ENCODE peak calls at places on chromosomes 11 and 22, in eight cellular contexts. E is left ventricle myocardium inferior, Y is ovary, P is astrocyte, V is AG04450, J is HepG2, R is cardiac muscle cell, I is endodermal cell. B is an unnamed sample. For H3K27me3, the result is how much of the 10 kb centered on the place peaks cover.

GRCh38 chr11:11498195-11498594 is 123.6 kb downstream of the GALNT18 start:
- DNase-seq in P (no peak), R (no peak), Y (no peak), V (no peak), E (no peak), I (no peak), J (no peak), B (no peak)

GRCh38 chr11:62383822-62384221 is 35.0 kb upstream of the SCGB1A1 start:
- DNase-seq in Y (no peak), I (no peak), R (no peak), P (no peak), E (no peak), J (no peak), V (no peak), B (no peak)

GRCh38 chr11:96827164-96827563 is 437.4 kb downstream of the JRKL start:
- DNase-seq in Y (no peak), R (peak), E (no peak), P (peak), J (no peak), V (no peak), I (peak), B (no peak)

GRCh38 chr11:128324531-128325141 is 262.7 kb downstream of the ETS1 start:
- DNase-seq in V (no peak), J (no peak), E (no peak), I (no peak), P (no peak), R (no peak), Y (no peak), B (peak)

GRCh38 chr11:78893996-78894395 is 319.3 kb upstream of the NARS2 start:
- DNase-seq in J (no peak), E (no peak), V (no peak), R (no peak), Y (no peak), P (no peak), I (no peak), B (no peak)

GRCh38 chr11:77165066-77165465 is 37.0 kb downstream of the MYO7A start:
- DNase-seq in E (no peak), Y (no peak), V (no peak), I (no peak), J (no peak), P (no peak), R (no peak), B (no peak)

GRCh38 chr22:36940676-36941075 is 27.2 kb downstream of the CSF2RB start:
- DNase-seq in J (no peak), R (no peak), E (no peak), V (no peak), I (peak), Y (no peak), P (no peak), B (no peak)

GRCh38 chr11:102575016-102575415 is 44.5 kb upstream of the MMP7 start:
- DNase-seq in Y (no peak), V (no peak), R (no peak), E (no peak), P (no peak), I (no peak), J (no peak), B (no peak)

GRCh38 chr11:12556155-12556554 is 118.1 kb upstream of the TEAD1 start:
- DNase-seq in Y (no peak), V (no peak), P (peak), J (no peak), I (no peak), R (peak), E (peak), B (no peak)

GRCh38 chr11:78907636-78908035 is 333.0 kb upstream of the NARS2 start:
- DNase-seq in V (no peak), J (no peak), P (no peak), R (no peak), E (no peak), Y (no peak), I (no peak), B (no peak)

GRCh38 chr22:22750335-22751042 is 106.1 kb downstream of the GGTLC2 start:
- DNase-seq in J (no peak), P (no peak), Y (no peak), E (no peak), I (no peak), R (no peak), V (no peak), B (no peak)

GRCh38 chr11:129023968-129024676 is 81.5 kb upstream of the TP53AIP1 start:
- DNase-seq in E (no peak), P (peak), V (no peak), R (peak), I (peak), J (no peak), Y (no peak), B (no peak)

GRCh38 chr11:387193-387793 is 6.7 kb upstream of the PKP3 start:
- DNase-seq in P (no peak), V (no peak), R (no peak), Y (no peak), J (no peak), E (no peak), I (no peak), B (no peak)

DNA sequence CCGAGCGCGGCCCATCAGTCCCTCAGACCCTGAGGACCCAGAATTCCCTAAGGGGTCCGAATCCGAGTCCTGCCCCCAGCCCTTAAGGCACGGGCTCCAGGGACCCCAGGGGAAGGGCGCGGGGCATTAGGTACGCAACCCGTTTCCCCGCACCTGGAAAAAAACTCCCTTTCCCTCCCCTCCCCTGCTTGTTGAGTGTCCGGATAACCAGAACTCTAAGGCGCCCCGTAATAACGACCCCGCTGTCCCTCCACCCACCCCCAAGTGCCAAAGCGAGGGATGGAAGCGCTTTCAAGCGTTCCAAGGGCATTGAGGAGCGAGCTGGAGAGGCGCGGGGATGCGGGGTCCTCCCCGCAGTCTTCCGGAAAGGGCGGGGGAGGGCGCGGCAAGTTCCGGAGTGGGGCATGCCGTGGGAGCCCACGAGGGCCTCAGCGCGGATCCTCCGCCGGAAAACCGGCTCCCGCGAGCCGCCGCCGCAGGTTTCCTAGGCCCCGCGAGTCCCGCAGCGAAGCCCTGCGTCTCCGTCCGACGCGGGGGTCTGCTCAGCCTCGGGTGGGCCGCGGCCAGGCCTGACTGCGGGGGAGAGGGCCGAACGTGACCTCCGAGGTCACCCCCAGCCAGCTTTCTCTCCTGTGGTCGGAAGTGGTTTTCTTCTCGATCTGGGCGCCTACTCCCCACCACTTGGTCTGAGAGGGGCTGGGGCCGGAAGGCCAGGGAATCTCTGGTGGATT is 3.9 kb upstream of the CCND1 start:
- DNase-seq in Y (no peak), E (no peak), V (no peak), I (peak), P (no peak), R (no peak), J (no peak), B (no peak)
- H3K4me3 ChIP-seq in Y (peak), E (peak), V (peak), I (peak), P (peak), R (peak), J (no peak), B (no peak)

GRCh38 chr22:46536559-46537220 is 730 bp downstream of the CELSR1 start:
- DNase-seq in R (no peak), Y (no peak), J (no peak), I (peak), P (no peak), V (no peak), E (peak), B (no peak)
- H3K27me3 ChIP-seq in R (under half), Y (under half), J (under half), I (under half), P (under half), V (under half), E (half or more), B (under half)

GRCh38 chr11:16611395-16612233 is 126.8 kb upstream of the C11orf58 start:
- DNase-seq in E (no peak), V (no peak), R (no peak), I (peak), J (no peak), Y (no peak), P (no peak), B (no peak)
- H3K4me3 ChIP-seq in E (peak), V (no peak), R (no peak), I (peak), J (no peak), Y (no peak), P (no peak), B (no peak)

GRCh38 chr11:119935341-119935925 is 202.5 kb downstream of the TRIM29 start:
- DNase-seq in P (no peak), Y (no peak), I (no peak), V (no peak), R (no peak), E (no peak), J (no peak), B (no peak)

GRCh38 chr11:119934267-119934666 is 203.6 kb downstream of the TRIM29 start:
- DNase-seq in E (no peak), J (no peak), I (no peak), V (no peak), Y (no peak), P (no peak), R (no peak), B (no peak)

GRCh38 chr11:119934866-119935265 is 203.0 kb downstream of the TRIM29 start:
- DNase-seq in Y (no peak), P (no peak), I (no peak), V (no peak), E (no peak), J (no peak), R (no peak), B (no peak)

GRCh38 chr11:119933584-119933983 is 204.3 kb downstream of the TRIM29 start:
- DNase-seq in J (no peak), P (no peak), V (no peak), Y (no peak), E (no peak), R (no peak), I (peak), B (no peak)

DNA sequence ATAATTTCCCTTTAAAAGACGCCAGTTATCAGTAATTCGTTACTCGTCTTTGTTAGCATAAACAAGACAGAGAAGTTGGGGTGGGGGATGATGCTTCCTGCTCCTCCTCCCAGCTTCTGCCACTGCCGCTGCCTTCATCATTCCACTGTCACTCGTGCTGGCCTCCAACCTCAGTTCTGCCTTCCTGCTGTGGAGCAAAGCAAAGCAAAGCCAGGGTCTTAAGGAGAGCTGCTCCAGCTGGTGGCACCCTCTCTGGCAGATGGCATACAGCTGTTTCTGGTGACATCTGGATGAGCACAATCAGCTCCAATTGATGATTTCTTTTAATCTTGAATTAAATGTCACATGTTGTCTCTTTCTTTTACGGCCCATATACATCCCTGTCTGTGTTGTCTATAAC is 204.2 kb upstream of the NECTIN1 start:
- DNase-seq in R (no peak), V (no peak), P (no peak), I (peak), Y (no peak), J (no peak), E (no peak), B (no peak)
- H3K27me3 ChIP-seq in R (under half), V (under half), P (under half), I (under half), Y (under half), J (under half), E (under half), B (under half)

GRCh38 chr11:119782021-119782420 is 53.0 kb upstream of the NECTIN1 start:
- DNase-seq in V (no peak), I (peak), R (no peak), Y (no peak), E (no peak), J (no peak), P (no peak), B (no peak)
- H3K4me3 ChIP-seq in V (no peak), I (no peak), R (no peak), Y (no peak), E (no peak), J (no peak), P (no peak), B (no peak)

GRCh38 chr22:33047744-33048143 is 10.4 kb downstream of the SYN3 start:
- DNase-seq in P (no peak), R (no peak), J (no peak), Y (no peak), V (no peak), I (no peak), E (no peak), B (no peak)
- H3K27me3 ChIP-seq in P (under half), R (under half), J (under half), Y (under half), V (under half), I (under half), E (under half), B (under half)

GRCh38 chr22:50272103-50272782 is 2.1 kb upstream of the MAPK11 start:
- DNase-seq in E (no peak), V (no peak), P (no peak), J (no peak), I (peak), Y (no peak), R (no peak), B (no peak)
- H3K4me3 ChIP-seq in E (peak), V (no peak), P (no peak), J (no peak), I (no peak), Y (peak), R (peak), B (no peak)

B was measured in CD4-positive, CD25-positive, alpha-beta regulatory T cell.